ENCODE peak calls at places on chromosomes 12 and 14, in five cellular contexts. D, E, F, A and V are unnamed samples.

GRCh38 chr12:116718578-116719454 is 19.1 kb downstream of the SPRING1 start:
- DNase-seq in F (peak; percentile 28), E (no peak), D (peak; percentile 53), A (no peak), V (no peak)

GRCh38 chr14:24816011-24816928 is 182.3 kb upstream of the GZMB start:
- DNase-seq in D (peak; percentile 17), E (no peak), A (no peak), F (no peak), V (peak; percentile 3)

GRCh38 chr12:18262514-18262913 is 1.2 kb downstream of the PIK3C2G start:
- DNase-seq in D (no peak), A (no peak), F (no peak), E (no peak), V (no peak)

GRCh38 chr14:25411933-25412757 is 362.2 kb upstream of the STXBP6 start:
- DNase-seq in E (no peak), A (peak; percentile 60), D (peak; percentile 16), F (peak; percentile 69), V (no peak)

GRCh38 chr12:12451063-12451462 is 94.2 kb downstream of the BORCS5 start:
- DNase-seq in D (no peak), E (no peak), F (no peak), A (no peak), V (no peak)

GRCh38 chr12:129335773-129336172 is 482.5 kb downstream of the GLT1D1 start:
- DNase-seq in A (no peak), D (no peak), E (no peak), F (no peak), V (no peak)

GRCh38 chr12:122527478-122527944 is 462 bp downstream of the KNTC1 start:
- DNase-seq in F (peak; percentile 41), D (no peak), A (no peak), E (no peak), V (no peak)

GRCh38 chr12:102527256-102527720 is 46.9 kb upstream of the IGF1 start:
- DNase-seq in D (peak; percentile 25), F (no peak), E (no peak), A (no peak), V (no peak)

GRCh38 chr14:60188115-60188514 is 22.9 kb upstream of the DHRS7 start:
- DNase-seq in D (peak; percentile 36), A (no peak), F (no peak), E (no peak), V (no peak)

GRCh38 chr12:27946396-27946795 is 26.1 kb downstream of the PTHLH start:
- DNase-seq in D (no peak), F (no peak), A (no peak), E (no peak), V (no peak)

GRCh38 chr12:67025543-67026114 is 243.5 kb upstream of the CAND1 start:
- DNase-seq in A (peak; percentile 76), D (peak; percentile 24), E (peak; percentile 22), F (no peak), V (no peak)

GRCh38 chr12:90543841-90544240 is 411.1 kb downstream of the CCER1 start:
- DNase-seq in A (no peak), F (no peak), D (peak; percentile 53), E (no peak), V (no peak)

GRCh38 chr12:106039242-106039641 is 99.5 kb downstream of the NUAK1 start:
- DNase-seq in A (peak; percentile 44), E (no peak), D (no peak), F (no peak), V (no peak)